ENCODE peak calls at places on chromosomes 2 and 18, in eight cellular contexts. A is iPS-NIHi11; M is AG09309; W is stimulated activated CD8-positive, alpha-beta memory T cell treated with anti-CD3 and anti-CD28 coated beads, Interleukin-4, amount 100 ng/mL, for 1 hour; E is GM13977; Y is NCI-H510A; I is WTC11; O is tibial nerve. S is an unnamed sample.

GRCh38 chr2:7736646-7737305 is 819.6 kb downstream of the RNF144A start:
- DNase-seq in A (no peak), M (no peak), W (no peak), E (no peak), Y (no peak), I (no peak), O (no peak), S (no peak)

GRCh38 chr2:209593930-209594329 is 170.1 kb downstream of the MAP2 start:
- DNase-seq in A (no peak), M (no peak), W (no peak), E (no peak), Y (no peak), I (no peak), O (no peak), S (no peak)

GRCh38 chr18:3808985-3809780 is 359.2 kb downstream of the TGIF1 start:
- DNase-seq in A (no peak), M (no peak), W (no peak), E (no peak), Y (no peak), I (no peak), O (no peak), S (no peak)

GRCh38 chr2:871926-872680 is 78.5 kb upstream of the SNTG2 start:
- DNase-seq in A (no peak), M (no peak), W (no peak), E (no peak), Y (no peak), I (no peak), O (no peak), S (no peak)

GRCh38 chr2:58527656-58528055 is 286.5 kb upstream of the FANCL start:
- DNase-seq in A (no peak), M (no peak), W (no peak), E (no peak), Y (no peak), I (no peak), O (no peak), S (no peak)

GRCh38 chr2:128551435-128551834 is 232.8 kb upstream of the HS6ST1 start:
- DNase-seq in A (no peak), M (no peak), W (no peak), E (no peak), Y (no peak), I (no peak), O (no peak), S (no peak)

GRCh38 chr2:231955758-231956472 is 5.6 kb upstream of the DIS3L2 start:
- DNase-seq in A (no peak), M (no peak), W (no peak), E (no peak), Y (no peak), I (no peak), O (no peak), S (no peak)

GRCh38 chr2:189302274-189302948 is 122.8 kb upstream of the COL5A2 start:
- DNase-seq in A (no peak), M (no peak), W (no peak), E (no peak), Y (no peak), I (no peak), O (no peak), S (no peak)

GRCh38 chr2:232800166-232800565 is 23.8 kb upstream of the KCNJ13 start:
- DNase-seq in A (no peak), M (no peak), W (no peak), E (no peak), Y (no peak), I (no peak), O (no peak), S (no peak)

GRCh38 chr2:100957971-100958653 is 44.0 kb upstream of the RPL31 start:
- DNase-seq in A (no peak), M (peak; percentile 99), W (no peak), E (no peak), Y (no peak), I (no peak), O (no peak), S (peak; percentile 23)

GRCh38 chr2:63059434-63060078 is 8.9 kb downstream of the OTX1 start:
- DNase-seq in A (peak; percentile 27), M (no peak), W (no peak), E (peak; percentile 33), Y (no peak), I (peak; percentile 63), O (no peak), S (no peak)

GRCh38 chr2:85792783-85793441 is 39.1 kb downstream of the ATOH8 start:
- DNase-seq in A (no peak), M (peak; percentile 23), W (no peak), E (no peak), Y (no peak), I (peak; percentile 9), O (no peak), S (no peak)

GRCh38 chr18:9428862-9429661 is 46.3 kb upstream of the RALBP1 start:
- DNase-seq in A (no peak), M (no peak), W (no peak), E (no peak), Y (no peak), I (no peak), O (no peak), S (no peak)

GRCh38 chr18:21361297-21361880 is 119.4 kb downstream of the GREB1L start:
- DNase-seq in A (peak; percentile 33), M (no peak), W (no peak), E (no peak), Y (no peak), I (no peak), O (no peak), S (no peak)

GRCh38 chr18:21722687-21723086 is 17.9 kb upstream of the MIB1 start:
- DNase-seq in A (no peak), M (no peak), W (no peak), E (no peak), Y (no peak), I (no peak), O (no peak), S (no peak)

GRCh38 chr2:9618410-9618809 is 12.4 kb downstream of the YWHAQ start:
- DNase-seq in A (no peak), M (no peak), W (no peak), E (no peak), Y (no peak), I (no peak), O (no peak), S (no peak)